ENCODE peak calls at places on chromosomes 7 and 10, in six cellular contexts. One of them, this sample, is unnamed.

GRCh38 chr7:28142650-28143049 is 37.9 kb downstream of the JAZF1 start:
- DNase-seq in MM.1S: no peak
- DNase-seq in left lung: no peak
- DNase-seq in fibroblast of mammary gland: no peak
- DNase-seq in left ventricle myocardium inferior: no peak
- DNase-seq in NB4: peak
- DNase-seq in this sample: no peak

GRCh38 chr7:149827089-149827981 is 10.8 kb upstream of the ZNF862 start:
- DNase-seq in MM.1S: no peak
- DNase-seq in left lung: peak
- DNase-seq in fibroblast of mammary gland: no peak
- DNase-seq in left ventricle myocardium inferior: peak
- DNase-seq in NB4: no peak
- DNase-seq in this sample: no peak

GRCh38 chr10:103111031-103111917 is 81.8 kb downstream of the NT5C2 start:
- DNase-seq in MM.1S: peak
- DNase-seq in left lung: no peak
- DNase-seq in fibroblast of mammary gland: peak
- DNase-seq in left ventricle myocardium inferior: no peak
- DNase-seq in NB4: peak
- DNase-seq in this sample: peak

GRCh38 chr7:43196379-43196778 is 83.9 kb downstream of the HECW1 start:
- DNase-seq in MM.1S: no peak
- DNase-seq in left lung: no peak
- DNase-seq in fibroblast of mammary gland: peak
- DNase-seq in left ventricle myocardium inferior: no peak
- DNase-seq in NB4: no peak
- DNase-seq in this sample: no peak

GRCh38 chr10:1488970-1489548 is 248.3 kb downstream of the ADARB2 start:
- DNase-seq in MM.1S: peak
- DNase-seq in left lung: no peak
- DNase-seq in fibroblast of mammary gland: no peak
- DNase-seq in left ventricle myocardium inferior: no peak
- DNase-seq in NB4: no peak
- DNase-seq in this sample: no peak

GRCh38 chr7:35658602-35659201 is 36.2 kb downstream of the HERPUD2 start:
- DNase-seq in MM.1S: no peak
- DNase-seq in left lung: no peak
- DNase-seq in fibroblast of mammary gland: no peak
- DNase-seq in left ventricle myocardium inferior: no peak
- DNase-seq in NB4: no peak
- DNase-seq in this sample: no peak

GRCh38 chr7:21923663-21924062 is 22.0 kb downstream of the CDCA7L start:
- DNase-seq in MM.1S: no peak
- DNase-seq in left lung: no peak
- DNase-seq in fibroblast of mammary gland: no peak
- DNase-seq in left ventricle myocardium inferior: no peak
- DNase-seq in NB4: no peak
- DNase-seq in this sample: peak

GRCh38 chr10:108230478-108231170 is 1066.1 kb upstream of the SORCS1 start:
- DNase-seq in MM.1S: no peak
- DNase-seq in left lung: no peak
- DNase-seq in fibroblast of mammary gland: no peak
- DNase-seq in left ventricle myocardium inferior: no peak
- DNase-seq in NB4: no peak
- DNase-seq in this sample: no peak

GRCh38 chr7:4871056-4871680 is 9.3 kb upstream of the PAPOLB start:
- DNase-seq in MM.1S: no peak
- DNase-seq in left lung: no peak
- DNase-seq in fibroblast of mammary gland: no peak
- DNase-seq in left ventricle myocardium inferior: no peak
- DNase-seq in NB4: no peak
- DNase-seq in this sample: peak

GRCh38 chr7:4115442-4115841 is 566.7 kb upstream of the FOXK1 start:
- DNase-seq in MM.1S: no peak
- DNase-seq in left lung: no peak
- DNase-seq in fibroblast of mammary gland: no peak
- DNase-seq in left ventricle myocardium inferior: no peak
- DNase-seq in NB4: no peak
- DNase-seq in this sample: no peak

GRCh38 chr7:140571537-140572122 is 69.0 kb downstream of the DENND2A start:
- DNase-seq in MM.1S: no peak
- DNase-seq in left lung: no peak
- DNase-seq in fibroblast of mammary gland: peak
- DNase-seq in left ventricle myocardium inferior: no peak
- DNase-seq in NB4: no peak
- DNase-seq in this sample: no peak

GRCh38 chr10:59625842-59626522 is 83.7 kb downstream of the SLC16A9 start:
- DNase-seq in MM.1S: peak
- DNase-seq in left lung: no peak
- DNase-seq in fibroblast of mammary gland: peak
- DNase-seq in left ventricle myocardium inferior: no peak
- DNase-seq in NB4: peak
- DNase-seq in this sample: peak

GRCh38 chr7:72446566-72447462 is 34.7 kb upstream of the CALN1 start:
- DNase-seq in MM.1S: no peak
- DNase-seq in left lung: no peak
- DNase-seq in fibroblast of mammary gland: no peak
- DNase-seq in left ventricle myocardium inferior: no peak
- DNase-seq in NB4: no peak
- DNase-seq in this sample: no peak

GRCh38 chr7:108097703-108098102 is 32.5 kb downstream of the LAMB4 start:
- DNase-seq in MM.1S: no peak
- DNase-seq in left lung: no peak
- DNase-seq in fibroblast of mammary gland: no peak
- DNase-seq in left ventricle myocardium inferior: no peak
- DNase-seq in NB4: peak
- DNase-seq in this sample: no peak

GRCh38 chr10:133307776-133308430 is 769 bp downstream of the TUBGCP2 start:
- DNase-seq in MM.1S: peak
- DNase-seq in left lung: peak
- DNase-seq in fibroblast of mammary gland: peak
- DNase-seq in left ventricle myocardium inferior: peak
- DNase-seq in NB4: peak
- DNase-seq in this sample: peak

GRCh38 chr10:86365346-86366032 is 1.1 kb downstream of the GRID1 start:
- DNase-seq in MM.1S: no peak
- DNase-seq in left lung: peak
- DNase-seq in fibroblast of mammary gland: no peak
- DNase-seq in left ventricle myocardium inferior: no peak
- DNase-seq in NB4: peak
- DNase-seq in this sample: peak

GRCh38 chr10:119826777-119827176 is 45.9 kb downstream of the MCMBP start:
- DNase-seq in MM.1S: no peak
- DNase-seq in left lung: no peak
- DNase-seq in fibroblast of mammary gland: peak
- DNase-seq in left ventricle myocardium inferior: no peak
- DNase-seq in NB4: no peak
- DNase-seq in this sample: peak

GRCh38 chr10:103154464-103155299 is 38.4 kb downstream of the NT5C2 start:
- DNase-seq in MM.1S: no peak
- DNase-seq in left lung: no peak
- DNase-seq in fibroblast of mammary gland: peak
- DNase-seq in left ventricle myocardium inferior: no peak
- DNase-seq in NB4: no peak
- DNase-seq in this sample: peak

GRCh38 chr10:131810036-131810804 is 90.6 kb upstream of the PPP2R2D start:
- DNase-seq in MM.1S: no peak
- DNase-seq in left lung: no peak
- DNase-seq in fibroblast of mammary gland: no peak
- DNase-seq in left ventricle myocardium inferior: no peak
- DNase-seq in NB4: no peak
- DNase-seq in this sample: no peak

GRCh38 chr7:73565675-73566342 is 8.3 kb upstream of the BCL7B start:
- DNase-seq in MM.1S: peak
- DNase-seq in left lung: no peak
- DNase-seq in fibroblast of mammary gland: peak
- DNase-seq in left ventricle myocardium inferior: no peak
- DNase-seq in NB4: peak
- DNase-seq in this sample: peak

GRCh38 chr10:50653142-50653541 is 29.4 kb upstream of the SGMS1 start:
- DNase-seq in MM.1S: peak
- DNase-seq in left lung: no peak
- DNase-seq in fibroblast of mammary gland: peak
- DNase-seq in left ventricle myocardium inferior: no peak
- DNase-seq in NB4: peak
- DNase-seq in this sample: peak
- TF ChIP-seq CTCF in MM.1S: peak
- TF ChIP-seq CTCF in left lung: peak
- TF ChIP-seq CTCF in fibroblast of mammary gland: peak
- TF ChIP-seq CTCF in left ventricle myocardium inferior: peak
- TF ChIP-seq CTCF in NB4: peak
- TF ChIP-seq CTCF in this sample: peak

DNA sequence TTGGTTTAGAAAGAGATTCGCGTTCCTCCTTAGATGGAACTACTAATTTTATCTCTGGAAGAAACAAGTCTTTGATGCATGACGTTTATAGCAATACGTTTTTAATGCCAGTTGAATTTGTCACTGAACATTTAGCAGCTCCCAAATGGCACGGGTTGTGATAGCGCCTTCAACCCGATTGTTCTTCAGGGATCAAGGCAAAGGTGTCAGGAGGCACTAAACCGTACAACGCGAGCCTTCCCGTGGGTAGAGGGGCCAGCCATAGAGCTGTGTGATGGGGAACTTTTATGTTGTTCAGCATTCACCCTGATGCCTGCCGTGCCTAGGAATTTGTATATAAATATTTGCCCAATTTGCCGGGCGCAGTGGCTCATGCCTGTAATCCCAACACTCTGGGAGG is 3.4 kb downstream of the GET4 start:
- DNase-seq in MM.1S: no peak
- DNase-seq in left lung: no peak
- DNase-seq in fibroblast of mammary gland: no peak
- DNase-seq in left ventricle myocardium inferior: no peak
- DNase-seq in NB4: no peak
- DNase-seq in this sample: no peak
- H3K4me3 ChIP-seq in MM.1S: no peak
- H3K4me3 ChIP-seq in left lung: no peak
- H3K4me3 ChIP-seq in fibroblast of mammary gland: no peak
- H3K4me3 ChIP-seq in left ventricle myocardium inferior: no peak
- H3K4me3 ChIP-seq in NB4: no peak
- H3K4me3 ChIP-seq in this sample: no peak

DNA sequence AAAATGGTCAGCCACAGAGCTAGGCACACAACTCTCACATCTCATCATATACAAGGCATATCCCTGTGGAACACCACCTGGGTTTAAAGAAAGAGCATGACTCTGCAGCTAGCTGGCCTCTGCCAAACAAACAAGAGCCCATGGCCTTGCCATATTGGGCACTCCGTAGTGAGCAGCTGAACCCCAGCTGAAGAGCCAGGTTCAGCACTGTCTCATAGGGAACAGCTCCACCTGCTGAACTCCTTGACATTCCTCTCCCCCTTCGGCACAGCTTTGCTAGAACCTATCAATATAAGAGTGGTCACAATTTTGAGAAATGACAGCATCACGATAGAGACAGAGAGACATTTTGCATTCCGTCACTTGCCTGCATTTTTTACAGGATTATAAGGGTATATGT is 20.0 kb downstream of the SORCS1 start:
- DNase-seq in MM.1S: no peak
- DNase-seq in left lung: no peak
- DNase-seq in fibroblast of mammary gland: no peak
- DNase-seq in left ventricle myocardium inferior: no peak
- DNase-seq in NB4: peak
- DNase-seq in this sample: no peak
- TF ChIP-seq CTCF in MM.1S: no peak
- TF ChIP-seq CTCF in left lung: no peak
- TF ChIP-seq CTCF in fibroblast of mammary gland: no peak
- TF ChIP-seq CTCF in left ventricle myocardium inferior: peak
- TF ChIP-seq CTCF in NB4: no peak
- TF ChIP-seq CTCF in this sample: no peak

DNA sequence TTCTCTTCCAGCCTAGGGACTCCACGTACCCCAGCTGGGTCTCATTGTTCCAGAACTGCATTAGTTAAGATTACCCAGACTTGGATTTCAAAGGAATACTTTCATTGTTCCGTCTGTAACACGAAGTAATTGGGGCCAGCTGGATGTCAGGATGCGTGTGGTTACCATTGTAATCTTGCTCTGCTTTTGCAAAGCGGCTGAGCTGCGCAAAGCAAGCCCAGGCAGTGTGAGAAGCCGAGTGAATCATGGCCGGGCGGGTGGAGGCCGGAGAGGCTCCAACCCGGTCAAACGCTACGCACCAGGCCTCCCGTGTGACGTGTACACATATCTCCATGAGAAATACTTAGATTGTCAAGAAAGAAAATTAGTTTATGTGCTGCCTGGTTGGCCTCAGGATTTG is 21.0 kb downstream of the LRRC17 start:
- DNase-seq in MM.1S: no peak
- DNase-seq in left lung: peak
- DNase-seq in fibroblast of mammary gland: peak
- DNase-seq in left ventricle myocardium inferior: peak
- DNase-seq in NB4: no peak
- DNase-seq in this sample: peak
- H3K4me3 ChIP-seq in MM.1S: no peak
- H3K4me3 ChIP-seq in left lung: no peak
- H3K4me3 ChIP-seq in fibroblast of mammary gland: no peak
- H3K4me3 ChIP-seq in left ventricle myocardium inferior: no peak
- H3K4me3 ChIP-seq in NB4: no peak
- H3K4me3 ChIP-seq in this sample: no peak